ENCODE peak calls at places on chromosome 3, in eight cellular contexts. B is activated CD4-positive, alpha-beta T cell treated with anti-CD3 and anti-CD28 coated beads, Interleukin-2, amount 50 U/mL, for 4 hours; Y is cardiac fibroblast; K is SHP77; D is nucleus accumbens; U is AG10803; C is PC-9; X is Caco-2. E is an unnamed sample.

GRCh38 chr3:102006812-102007485 is 157.6 kb downstream of the NFKBIZ start:
- DNase-seq in Y (peak; percentile 96), B (no peak), K (peak; percentile 15), D (no peak), U (peak; percentile 89), X (no peak), C (no peak), E (peak; percentile 40)

GRCh38 chr3:23550402-23550801 is 255.4 kb upstream of the UBE2E1 start:
- DNase-seq in X (no peak), D (no peak), Y (no peak), B (no peak), U (no peak), K (no peak), C (no peak), E (no peak)

GRCh38 chr3:50205719-50206276 is 727 bp downstream of the SLC38A3 start:
- DNase-seq in Y (no peak), K (peak; percentile 17), U (no peak), B (no peak), C (no peak), D (no peak), X (no peak), E (peak; percentile 69)

GRCh38 chr3:12329063-12329462 is 40.2 kb downstream of the PPARG start:
- DNase-seq in U (no peak), C (no peak), D (no peak), B (no peak), Y (no peak), K (no peak), X (no peak), E (no peak)

GRCh38 chr3:125154800-125155269 is 57.7 kb downstream of the SLC12A8 start:
- DNase-seq in K (no peak), C (no peak), B (peak; percentile 29), Y (no peak), U (no peak), X (no peak), D (no peak), E (no peak)

GRCh38 chr3:184908859-184909258 is 96.9 kb downstream of the VPS8 start:
- DNase-seq in C (no peak), D (no peak), X (no peak), U (no peak), Y (no peak), K (no peak), B (no peak), E (no peak)

GRCh38 chr3:183697610-183698317 is at the start of gene YEATS2:
- DNase-seq in K (peak; percentile 73), D (peak; percentile 10), C (no peak), Y (peak; percentile 73), X (peak; percentile 75), B (peak; percentile 59), U (peak; percentile 54), E (peak; percentile 78)

GRCh38 chr3:158167737-158168469 is 58.0 kb downstream of the RSRC1 start:
- DNase-seq in U (peak; percentile 96), B (no peak), Y (peak; percentile 94), K (no peak), D (no peak), X (no peak), C (peak; percentile 92), E (no peak)

GRCh38 chr3:53215816-53216215 is 40.0 kb downstream of the TKT start:
- DNase-seq in C (no peak), K (no peak), Y (no peak), B (no peak), X (no peak), U (peak; percentile 15), D (no peak), E (no peak)

GRCh38 chr3:41118461-41119385 is 80.6 kb upstream of the CTNNB1 start:
- DNase-seq in B (no peak), U (no peak), X (no peak), D (no peak), Y (no peak), C (no peak), K (no peak), E (no peak)

GRCh38 chr3:127697531-127698240 is 24.9 kb downstream of the ABTB1 start:
- DNase-seq in U (peak; percentile 92), B (peak; percentile 19), X (peak; percentile 73), D (peak; percentile 49), K (peak; percentile 88), C (no peak), Y (peak; percentile 92), E (peak; percentile 93)